ENCODE peak calls at places on chromosomes 7 and 10, in four cellular contexts. Y is right cardiac atrium, L is GM10248, N is fibroblast of the aortic adventitia. F is an unnamed sample.

GRCh38 chr10:23081891-23082290 is 13.5 kb upstream of the MSRB2 start:
- DNase-seq in Y (no peak), L (no peak), N (peak), F (no peak)

GRCh38 chr7:85529197-85529596 is 342.3 kb upstream of the SEMA3D start:
- DNase-seq in L (no peak), Y (peak), N (peak), F (no peak)

GRCh38 chr7:141220263-141220662 is 146.4 kb downstream of the TMEM178B start:
- DNase-seq in Y (no peak), N (no peak), L (peak), F (no peak)

GRCh38 chr7:45088821-45089313 is at the start of gene NACAD:
- DNase-seq in L (no peak), Y (peak), N (peak), F (peak)

GRCh38 chr10:4372601-4373000 is 453.4 kb upstream of the AKR1E2 start:
- DNase-seq in N (peak), L (no peak), Y (no peak), F (no peak)

GRCh38 chr7:28956608-28957063 is 1.5 kb downstream of the TRIL start:
- DNase-seq in Y (peak), N (peak), L (peak), F (no peak)

GRCh38 chr10:5944389-5945202 is 32.7 kb downstream of the IL15RA start:
- DNase-seq in N (peak), L (no peak), Y (peak), F (peak)

GRCh38 chr7:92625617-92626016 is 35.4 kb upstream of the FAM133B start:
- DNase-seq in Y (no peak), N (no peak), L (no peak), F (no peak)

GRCh38 chr7:80954181-80954580 is 35.3 kb upstream of the SEMA3C start:
- DNase-seq in N (no peak), Y (no peak), L (no peak), F (no peak)

GRCh38 chr10:24396396-24396795 is 187.5 kb downstream of the KIAA1217 start:
- DNase-seq in L (no peak), Y (no peak), N (no peak), F (no peak)

GRCh38 chr10:119443970-119444660 is 98.4 kb downstream of the RGS10 start:
- DNase-seq in N (no peak), L (no peak), Y (no peak), F (no peak)

GRCh38 chr10:47038881-47039557 is 127.8 kb downstream of the PTPN20 start:
- DNase-seq in L (no peak), Y (no peak), N (no peak), F (no peak)

GRCh38 chr10:114388275-114388674 is 16.0 kb downstream of the AFAP1L2 start:
- DNase-seq in N (no peak), L (peak), Y (no peak), F (no peak)

GRCh38 chr10:122565766-122566206 is 5.2 kb downstream of the DMBT1 start:
- DNase-seq in Y (peak), L (peak), N (peak), F (peak)

GRCh38 chr10:84224411-84225028 is 824 bp downstream of the LRIT2 start:
- DNase-seq in N (no peak), Y (no peak), L (no peak), F (no peak)

GRCh38 chr7:66339141-66339540 is 134.0 kb downstream of the TPST1 start:
- DNase-seq in Y (no peak), L (no peak), N (no peak), F (no peak)

GRCh38 chr10:102918817-102919236 is 733 bp downstream of the CNNM2 start:
- DNase-seq in N (no peak), L (peak), Y (no peak), F (no peak)

GRCh38 chr10:80468806-80469421 is 14.8 kb downstream of the TSPAN14 start:
- DNase-seq in N (no peak), L (no peak), Y (no peak), F (no peak)

GRCh38 chr7:5177060-5177459 is 13.0 kb upstream of the WIPI2 start:
- DNase-seq in Y (peak), L (no peak), N (peak), F (peak)

GRCh38 chr10:117609095-117609821 is 66.7 kb downstream of the EMX2 start:
- DNase-seq in Y (peak), N (peak), L (no peak), F (peak)

GRCh38 chr10:79374312-79375191 is 27.3 kb downstream of the PPIF start:
- DNase-seq in L (peak), N (peak), Y (peak), F (peak)

GRCh38 chr7:72793791-72794190 is 34.2 kb downstream of the TYW1B start:
- DNase-seq in N (no peak), Y (no peak), L (no peak), F (no peak)

GRCh38 chr10:49106451-49106850 is 8.9 kb downstream of the VSTM4 start:
- DNase-seq in N (peak), Y (peak), L (no peak), F (peak)

GRCh38 chr10:101602767-101603398 is 14.8 kb downstream of the DPCD start:
- DNase-seq in Y (peak), L (peak), N (peak), F (no peak)

GRCh38 chr7:116172353-116172752 is 38.0 kb upstream of the TES start:
- DNase-seq in Y (no peak), L (no peak), N (no peak), F (no peak)

GRCh38 chr10:94407668-94408067 is 5.3 kb downstream of the TBC1D12 start:
- DNase-seq in L (no peak), N (no peak), Y (no peak), F (no peak)

GRCh38 chr7:3399858-3400257 is 98.8 kb downstream of the SDK1 start:
- DNase-seq in Y (no peak), N (peak), L (no peak), F (no peak)

GRCh38 chr7:36155811-36156361 is 2.8 kb downstream of the EEPD1 start:
- DNase-seq in Y (peak), N (no peak), L (no peak), F (peak)

GRCh38 chr10:110444009-110444347 is 53.7 kb upstream of the DUSP5 start:
- DNase-seq in Y (peak), N (no peak), L (no peak), F (no peak)

GRCh38 chr10:132329565-132330485 is 2.2 kb upstream of the LRRC27 start:
- DNase-seq in L (no peak), N (peak), Y (peak), F (peak)

GRCh38 chr10:124992462-124993344 is 50.8 kb downstream of the ZRANB1 start:
- DNase-seq in Y (peak), L (peak), N (peak), F (peak)

GRCh38 chr10:61896854-61897661 is 4.4 kb upstream of the ARID5B start:
- DNase-seq in L (peak), Y (peak), N (peak), F (peak)

GRCh38 chr7:137146552-137146961 is 197.0 kb downstream of the PTN start:
- DNase-seq in Y (no peak), N (peak), L (no peak), F (no peak)

GRCh38 chr10:103044942-103045489 is 126.9 kb downstream of the CNNM2 start:
- DNase-seq in Y (no peak), L (no peak), N (peak), F (no peak)

GRCh38 chr7:42152353-42153205 is 84.4 kb downstream of the GLI3 start:
- DNase-seq in Y (no peak), N (no peak), L (no peak), F (no peak)

GRCh38 chr10:75355706-75356105 is 45.9 kb downstream of the ZNF503 start:
- DNase-seq in L (no peak), Y (no peak), N (no peak), F (no peak)

F was measured in tibial artery.